ENCODE peak calls at places on chromosomes 3 and 15, in four cellular contexts. H is A549, F is K562, V is cardiac muscle cell. N is an unnamed sample.

GRCh38 chr15:61171190-61171589 is 57.9 kb downstream of the RORA start:
- DNase-seq in H (no peak), F (no peak), V (no peak), N (no peak)

GRCh38 chr3:30486386-30486785 is 120.0 kb upstream of the TGFBR2 start:
- DNase-seq in H (no peak), F (no peak), V (no peak), N (no peak)

GRCh38 chr3:169999433-169999832 is 32.8 kb downstream of the SEC62 start:
- DNase-seq in H (no peak), F (no peak), V (no peak), N (no peak)

GRCh38 chr3:114660124-114660523 is 366.3 kb downstream of the TIGIT start:
- DNase-seq in H (no peak), F (no peak), V (no peak), N (no peak)

GRCh38 chr3:178275311-178275710 is 260.9 kb upstream of the KCNMB2 start:
- DNase-seq in H (no peak), F (no peak), V (no peak), N (no peak)

GRCh38 chr3:66075281-66075680 is 36.6 kb upstream of the MAGI1 start:
- DNase-seq in H (no peak), F (no peak), V (no peak), N (no peak)

GRCh38 chr15:41777421-41777973 is 3.2 kb downstream of the MAPKBP1 start:
- DNase-seq in H (no peak), F (no peak), V (no peak), N (no peak)

GRCh38 chr3:20537234-20537633 is 351.2 kb upstream of the SGO1 start:
- DNase-seq in H (peak; percentile 4), F (no peak), V (no peak), N (no peak)

GRCh38 chr3:190088890-190089289 is 31.8 kb downstream of the P3H2 start:
- DNase-seq in H (no peak), F (no peak), V (no peak), N (no peak)

GRCh38 chr3:30659270-30660127 is 53.1 kb downstream of the TGFBR2 start:
- DNase-seq in H (peak; percentile 81), F (no peak), V (no peak), N (no peak)

GRCh38 chr15:55789066-55789660 is 46.2 kb upstream of the PRTG start:
- DNase-seq in H (peak; percentile 56), F (peak; percentile 72), V (no peak), N (no peak)

GRCh38 chr3:125031544-125031943 is 24.3 kb downstream of the HEG1 start:
- DNase-seq in H (no peak), F (no peak), V (no peak), N (no peak)

GRCh38 chr3:142282503-142282902 is 57.1 kb upstream of the GK5 start:
- DNase-seq in H (no peak), F (no peak), V (no peak), N (no peak)

GRCh38 chr3:152376351-152377183 is 107.8 kb downstream of the MBNL1 start:
- DNase-seq in H (peak; percentile 72), F (no peak), V (no peak), N (no peak)

GRCh38 chr3:194877311-194878119 is 191.8 kb downstream of the FAM43A start:
- DNase-seq in H (no peak), F (no peak), V (no peak), N (no peak)

GRCh38 chr15:80208758-80209734 is 43.0 kb downstream of the CTXND1 start:
- DNase-seq in H (no peak), F (no peak), V (no peak), N (no peak)

GRCh38 chr3:156449712-156450574 is 105.0 kb downstream of the SSR3 start:
- DNase-seq in H (peak; percentile 32), F (peak; percentile 40), V (peak; percentile 65), N (peak; percentile 20)

GRCh38 chr15:36499751-36500389 is 79.6 kb upstream of the CDIN1 start:
- DNase-seq in H (no peak), F (no peak), V (no peak), N (no peak)

GRCh38 chr15:100651253-100651652 is 48.9 kb downstream of the ASB7 start:
- DNase-seq in H (peak; percentile 15), F (peak; percentile 23), V (no peak), N (no peak)

GRCh38 chr3:16090013-16090412 is 84.5 kb upstream of the GALNT15 start:
- DNase-seq in H (peak; percentile 48), F (no peak), V (no peak), N (no peak)

GRCh38 chr3:39124876-39125836 is 17.7 kb downstream of the TTC21A start:
- DNase-seq in H (peak; percentile 65), F (no peak), V (no peak), N (no peak)

GRCh38 chr3:148790841-148791240 is 36.8 kb upstream of the CPB1 start:
- DNase-seq in H (no peak), F (no peak), V (no peak), N (no peak)

GRCh38 chr15:100784493-100785180 is 95.0 kb upstream of the ALDH1A3 start:
- DNase-seq in H (no peak), F (no peak), V (no peak), N (no peak)

GRCh38 chr3:187296058-187296457 is 4.5 kb upstream of the MASP1 start:
- DNase-seq in H (no peak), F (no peak), V (no peak), N (no peak)

GRCh38 chr15:83602021-83602420 is 51.9 kb upstream of the ADAMTSL3 start:
- DNase-seq in H (peak; percentile 44), F (no peak), V (no peak), N (no peak)

GRCh38 chr3:119195911-119196310 is 22.5 kb downstream of the UPK1B start:
- DNase-seq in H (peak; percentile 60), F (no peak), V (no peak), N (no peak)

DNA sequence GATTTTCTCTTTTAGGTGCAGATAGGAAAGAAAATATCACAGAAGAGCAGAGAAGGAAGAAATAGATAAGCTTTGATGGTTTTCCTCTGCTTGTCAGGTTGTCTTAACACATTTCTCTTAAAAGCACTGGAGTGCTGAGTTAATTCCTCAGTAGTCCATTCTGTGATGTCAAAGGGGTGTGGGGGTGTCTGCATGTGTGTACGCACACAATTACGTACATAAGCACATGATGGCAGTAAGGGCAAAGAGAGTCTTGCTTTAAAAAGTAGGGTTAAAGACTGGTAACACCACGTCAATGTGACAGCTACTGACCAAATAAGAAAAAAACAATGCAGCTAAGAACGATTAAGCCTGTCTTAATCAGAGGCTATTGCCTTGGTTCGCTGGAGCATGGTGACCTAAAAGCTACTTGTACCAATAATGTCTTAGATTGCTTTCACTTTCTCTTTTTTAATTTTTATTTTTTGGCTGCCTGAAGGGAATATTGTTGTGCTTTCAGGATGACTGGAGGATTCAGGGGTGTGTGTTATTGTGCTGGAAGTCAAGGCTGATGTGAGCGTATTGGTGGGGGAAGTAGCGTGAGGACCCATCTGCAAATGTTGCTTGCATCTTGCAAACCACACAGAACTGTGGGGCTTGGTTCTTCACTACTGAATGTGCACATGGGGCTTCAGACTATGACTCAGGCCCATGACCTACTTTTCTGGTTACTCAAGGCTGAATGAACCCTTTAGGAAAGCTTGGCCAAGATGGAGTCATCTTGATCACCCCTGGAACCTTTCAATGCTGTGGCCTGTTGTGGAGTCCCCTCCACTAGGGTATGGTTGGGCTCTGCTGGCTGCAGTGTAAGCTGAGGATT is 417.8 kb upstream of the TPM1 start:
- DNase-seq in H (no peak), F (no peak), V (no peak), N (no peak)
- TF ChIP-seq CTCF in H (no peak), F (no peak), V (no peak), N (no peak)

GRCh38 chr3:57948782-57949242 is 59.4 kb upstream of the FLNB start:
- DNase-seq in H (no peak), F (no peak), V (no peak), N (no peak)

GRCh38 chr3:57949779-57950618 is 58.2 kb upstream of the FLNB start:
- DNase-seq in H (peak; percentile 56), F (no peak), V (no peak), N (no peak)

GRCh38 chr3:57948080-57948671 is 60.0 kb upstream of the FLNB start:
- DNase-seq in H (no peak), F (no peak), V (no peak), N (no peak)

GRCh38 chr3:57951106-57951882 is 56.9 kb upstream of the FLNB start:
- DNase-seq in H (peak; percentile 74), F (peak; percentile 32), V (peak; percentile 67), N (no peak)

GRCh38 chr3:57949344-57949743 is 58.9 kb upstream of the FLNB start:
- DNase-seq in H (no peak), F (no peak), V (no peak), N (no peak)
- TF ChIP-seq CTCF in H (no peak), F (no peak), V (no peak), N (no peak)

GRCh38 chr15:68228143-68228970 is 1.2 kb downstream of the CLN6 start:
- DNase-seq in H (peak; percentile 26), F (peak; percentile 29), V (no peak), N (no peak)

GRCh38 chr15:68228971-68229385 is 550 bp downstream of the CLN6 start:
- DNase-seq in H (peak; percentile 19), F (no peak), V (no peak), N (no peak)

GRCh38 chr15:68229386-68230156 is at the start of gene CLN6:
- DNase-seq in H (peak; percentile 83), F (peak; percentile 96), V (peak; percentile 90), N (peak; percentile 79)

GRCh38 chr15:68231102-68231818 is 1.7 kb upstream of the CLN6 start:
- DNase-seq in H (no peak), F (no peak), V (no peak), N (no peak)

DNA sequence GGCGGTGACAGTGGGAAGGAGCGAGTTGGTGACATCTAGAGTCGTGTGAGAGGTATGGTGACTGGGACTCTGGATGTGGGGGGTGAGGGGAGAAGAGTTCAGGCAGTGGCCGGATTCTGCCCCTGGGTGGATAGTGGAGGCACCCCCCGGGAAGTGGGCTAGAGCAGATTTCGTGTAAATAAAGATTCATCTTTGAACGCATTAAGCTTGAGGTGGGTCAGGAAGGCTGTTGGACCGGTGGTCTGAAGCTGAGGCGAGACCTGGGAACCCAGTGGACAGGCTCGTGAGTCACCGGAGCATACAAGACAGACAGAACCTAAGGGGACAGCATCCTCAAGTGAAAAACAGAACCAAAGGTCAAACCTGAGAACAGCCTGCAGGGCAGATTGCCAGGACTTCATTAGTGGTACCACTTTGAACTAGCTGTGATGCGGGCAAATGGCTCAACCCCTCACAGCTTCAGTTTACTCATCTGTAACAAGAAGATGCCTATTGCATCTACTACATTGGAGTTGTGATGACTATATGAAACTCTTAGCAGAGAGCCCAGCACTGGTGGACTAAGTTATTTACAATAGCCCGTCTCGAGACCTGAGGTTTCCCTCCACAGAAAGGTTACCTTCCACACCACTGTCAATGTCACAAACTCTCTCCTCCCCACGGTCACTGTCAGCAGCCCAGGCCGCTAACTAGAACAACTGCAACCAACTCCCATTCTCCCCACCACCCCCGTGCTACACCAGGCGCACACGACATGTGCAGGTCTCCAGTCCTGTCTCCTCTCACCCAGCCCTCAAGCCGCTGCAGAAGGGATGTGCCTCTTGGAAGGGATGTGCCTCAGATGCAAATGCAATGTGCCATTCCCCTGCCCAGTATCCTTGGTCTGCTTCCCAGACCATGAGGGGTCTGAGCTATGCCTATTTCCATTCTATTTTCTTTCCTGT is 901 bp upstream of the CLN6 start:
- DNase-seq in H (no peak), F (no peak), V (no peak), N (no peak)
- TF ChIP-seq CTCF in H (peak; percentile 17), F (no peak), V (no peak), N (no peak)

DNA sequence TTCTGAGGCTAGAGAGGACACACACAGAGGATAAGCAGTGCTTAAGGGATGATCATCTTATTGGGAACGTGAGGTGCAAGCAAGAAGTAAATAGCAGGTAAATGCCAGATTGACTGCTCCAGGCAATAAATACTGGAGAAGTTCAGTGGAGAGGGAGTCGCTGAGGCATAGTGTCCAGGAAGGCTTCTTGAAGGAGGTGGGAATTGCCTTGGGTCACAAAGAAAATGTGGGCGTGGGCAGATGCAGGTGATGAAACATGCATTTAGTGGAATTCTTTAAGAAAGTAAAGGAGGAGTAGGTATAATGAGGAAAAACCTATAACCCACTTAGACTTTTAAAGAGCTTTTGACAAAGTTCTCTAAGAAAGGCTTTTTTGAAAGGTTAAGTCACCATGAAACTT is 7.4 kb upstream of the SEMA5B start:
- DNase-seq in H (no peak), F (no peak), V (no peak), N (no peak)
- TF ChIP-seq CTCF in H (no peak), F (no peak), V (no peak), N (no peak)